ENCODE peak calls at places on chromosomes 4 and X, in five cellular contexts. A, C, M, X and I are unnamed samples.
A peak's percentile ranks its signal among the peaks of the same experiment; 100 is the strongest.

GRCh38 chrX:137194164-137194563 is 160.4 kb upstream of the GPR101 start:
- DNase-seq in A (peak; percentile 44), C (peak; percentile 40), M (no peak), X (peak; percentile 49), I (peak; percentile 15)

GRCh38 chrX:135893294-135893817 is at the start of the genes CT45A10 and SAGE1:
- DNase-seq in A (no peak), C (no peak), M (no peak), X (no peak), I (no peak)

GRCh38 chr4:105191621-105192210 is 45.0 kb downstream of the TET2 start:
- DNase-seq in A (no peak), C (no peak), M (no peak), X (no peak), I (no peak)

GRCh38 chr4:55561884-55562283 is 15.2 kb upstream of the CLOCK start:
- DNase-seq in A (no peak), C (no peak), M (no peak), X (no peak), I (no peak)

GRCh38 chr4:171966356-171966755 is 153.2 kb downstream of the GALNTL6 start:
- DNase-seq in A (no peak), C (no peak), M (no peak), X (peak; percentile 37), I (no peak)

GRCh38 chr4:48827622-48828021 is 3.3 kb upstream of the OCIAD1 start:
- DNase-seq in A (no peak), C (no peak), M (no peak), X (no peak), I (no peak)

GRCh38 chr4:72352746-72353145 is 216.3 kb downstream of the ADAMTS3 start:
- DNase-seq in A (no peak), C (no peak), M (no peak), X (no peak), I (no peak)

GRCh38 chrX:68998716-68999115 is 166.5 kb downstream of the PJA1 start:
- DNase-seq in A (no peak), C (no peak), M (no peak), X (no peak), I (no peak)

GRCh38 chr4:174340714-174341113 is 57.0 kb downstream of the CEP44 start:
- DNase-seq in A (no peak), C (no peak), M (no peak), X (no peak), I (no peak)

GRCh38 chr4:55939437-55939836 is 9.3 kb upstream of the CEP135 start:
- DNase-seq in A (no peak), C (no peak), M (no peak), X (no peak), I (no peak)

GRCh38 chr4:169102011-169102410 is 92.0 kb upstream of the CBR4 start:
- DNase-seq in A (no peak), C (no peak), M (no peak), X (no peak), I (no peak)

GRCh38 chr4:25258980-25259578 is 25.2 kb downstream of the PI4K2B start:
- DNase-seq in A (no peak), C (no peak), M (no peak), X (no peak), I (no peak)

GRCh38 chr4:150278206-150278605 is 200.0 kb downstream of the DCLK2 start:
- DNase-seq in A (no peak), C (no peak), M (no peak), X (no peak), I (no peak)

GRCh38 chr4:167581449-167581965 is 347.2 kb upstream of the SPOCK3 start:
- DNase-seq in A (no peak), C (no peak), M (no peak), X (no peak), I (no peak)

GRCh38 chrX:130111220-130111934 is 1.1 kb upstream of the ELF4 start:
- DNase-seq in A (no peak), C (no peak), M (no peak), X (peak; percentile 22), I (no peak)

GRCh38 chr4:77141964-77142641 is 14.9 kb upstream of the CCNG2 start:
- DNase-seq in A (no peak), C (no peak), M (no peak), X (no peak), I (no peak)

GRCh38 chrX:103431316-103431715 is 55.0 kb downstream of the BEX3 start:
- DNase-seq in A (no peak), C (no peak), M (no peak), X (no peak), I (no peak)

GRCh38 chr4:54525602-54526001 is 132.2 kb upstream of the KIT start:
- DNase-seq in A (no peak), C (no peak), M (no peak), X (no peak), I (no peak)

GRCh38 chr4:151581575-151581974 is 172.6 kb downstream of the FHIP1A start:
- DNase-seq in A (no peak), C (no peak), M (no peak), X (no peak), I (no peak)

GRCh38 chrX:154490021-154490413 is 412 bp downstream of the SLC10A3 start:
- DNase-seq in A (no peak), C (no peak), M (no peak), X (no peak), I (no peak)

GRCh38 chrX:153557618-153558017 is 40.2 kb downstream of the ATP2B3 start:
- DNase-seq in A (no peak), C (no peak), M (no peak), X (no peak), I (no peak)

GRCh38 chrX:118864063-118864630 is 40.5 kb downstream of the ZCCHC12 start:
- DNase-seq in A (no peak), C (no peak), M (no peak), X (no peak), I (no peak)

GRCh38 chr4:119589165-119589564 is 39.4 kb downstream of the PDE5A start:
- DNase-seq in A (no peak), C (no peak), M (no peak), X (no peak), I (no peak)

DNA sequence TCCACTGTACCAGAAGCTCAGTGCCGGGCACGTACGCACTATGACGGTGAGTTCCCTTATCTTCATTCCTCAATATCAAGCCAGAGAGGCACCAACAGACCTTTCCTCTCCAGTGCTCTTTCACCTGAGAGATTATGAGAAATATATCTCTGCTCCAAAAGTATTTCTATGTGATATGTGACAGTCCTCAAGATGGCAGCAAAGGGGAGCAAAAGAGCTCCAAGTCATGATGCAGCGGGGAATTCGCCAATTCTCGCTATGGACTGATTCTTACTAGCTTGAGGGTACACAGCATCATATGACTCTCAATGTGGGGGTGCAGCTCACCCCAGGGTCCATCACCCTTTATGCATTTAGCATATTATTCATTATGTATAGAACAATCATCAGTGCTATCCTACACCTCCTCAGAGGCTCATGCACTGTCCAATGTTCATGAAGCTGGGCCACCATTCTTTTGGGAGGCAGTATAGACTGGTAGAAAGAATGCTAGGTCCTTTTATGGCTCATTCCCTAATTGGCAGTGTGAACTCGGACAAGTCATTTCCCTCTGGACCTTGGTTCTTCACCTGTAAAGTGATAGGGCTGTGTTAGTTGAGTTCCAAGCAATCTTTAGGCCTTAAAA is 12.8 kb upstream of the IQSEC2 start:
- DNase-seq in A (no peak), C (no peak), M (no peak), X (no peak), I (no peak)
- TF ChIP-seq CTCF in A (no peak), C (peak; percentile 27), M (no peak), X (peak; percentile 5), I (no peak)

GRCh38 chrX:46317158-46317557 is 228.1 kb downstream of the ZNF674 start:
- DNase-seq in A (no peak), C (no peak), M (no peak), X (no peak), I (no peak)
- TF ChIP-seq CTCF in A (no peak), C (no peak), M (no peak), X (no peak), I (no peak)

GRCh38 chrX:132375941-132376340 is 112.9 kb downstream of the MBNL3 start:
- DNase-seq in A (no peak), C (no peak), M (no peak), X (no peak), I (no peak)
- TF ChIP-seq CTCF in A (peak; percentile 28), C (peak; percentile 53), M (no peak), X (peak; percentile 10), I (peak; percentile 35)

DNA sequence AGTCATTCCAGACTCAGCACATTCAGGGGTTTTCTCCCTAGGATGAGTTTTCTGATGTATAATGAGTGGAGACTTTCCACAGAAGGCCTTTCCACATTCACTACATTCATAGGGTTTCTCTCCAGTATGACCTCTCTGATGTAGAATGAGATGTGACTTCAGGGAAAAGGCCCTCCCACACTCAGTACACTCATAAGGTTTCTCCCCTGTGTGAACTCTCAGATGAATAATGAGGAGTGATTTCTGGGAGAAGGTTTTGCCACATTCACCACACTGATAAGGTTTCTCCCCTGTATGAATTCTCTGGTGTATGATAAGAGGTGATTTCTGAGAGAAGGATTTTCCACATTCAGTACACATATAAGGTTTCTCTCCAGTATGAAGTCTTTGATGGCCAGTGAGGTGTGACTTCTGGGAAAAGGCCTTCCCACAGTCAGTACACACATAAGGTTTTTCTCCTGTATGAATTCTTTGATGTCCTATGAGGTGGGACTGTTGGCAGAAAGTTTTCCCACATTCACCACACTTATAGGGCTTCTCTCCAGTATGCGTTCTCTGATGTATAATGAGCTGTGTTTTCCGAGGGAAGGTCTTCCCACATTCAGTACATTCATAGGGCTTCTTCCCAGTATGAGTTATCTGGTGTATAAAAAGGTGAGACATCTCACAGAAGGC is 12.7 kb downstream of the ZNF630 start:
- DNase-seq in A (no peak), C (no peak), M (no peak), X (no peak), I (no peak)
- TF ChIP-seq CTCF in A (no peak), C (no peak), M (no peak), X (no peak), I (no peak)